ENCODE peak calls at places on chromosomes 16 and 17, in five cellular contexts. T is stimulated activated CD4-positive, alpha-beta T cell treated with anti-CD3 and anti-CD28 coated beads, Interleukin-4, amount 100 ng/mL, for 24 hours; F is nephron progenitor cell; M is WERI-Rb-1; E is glomerular endothelial cell. D is an unnamed sample.

GRCh38 chr16:27778926-27779570 is 229.1 kb downstream of the KATNIP start:
- DNase-seq in E (no peak), M (no peak), F (no peak), T (no peak), D (no peak)

GRCh38 chr16:106623-107324 is 28.7 kb downstream of the MPG start:
- DNase-seq in E (peak; percentile 68), T (peak; percentile 64), F (peak; percentile 54), M (peak; percentile 55), D (peak; percentile 48)

GRCh38 chr16:89586853-89587252 is 11.3 kb downstream of the CPNE7 start:
- DNase-seq in T (no peak), F (no peak), E (no peak), M (no peak), D (no peak)

GRCh38 chr17:11997972-11998233 is 628 bp upstream of the ZNF18 start:
- DNase-seq in M (no peak), E (no peak), T (no peak), F (no peak), D (no peak)

GRCh38 chr16:65754799-65755691 is 611.4 kb upstream of the CDH5 start:
- DNase-seq in E (no peak), M (peak; percentile 15), F (no peak), T (no peak), D (no peak)

GRCh38 chr17:5019475-5019956 is 15.7 kb downstream of the SLC52A1 start:
- DNase-seq in E (no peak), M (peak; percentile 42), T (peak; percentile 43), F (no peak), D (peak; percentile 42)

GRCh38 chr17:49926886-49927285 is 42.1 kb upstream of the DLX4 start:
- DNase-seq in T (no peak), M (no peak), E (no peak), F (no peak), D (no peak)

GRCh38 chr17:61809816-61810392 is 53.4 kb downstream of the BRIP1 start:
- DNase-seq in M (no peak), T (no peak), F (no peak), E (no peak), D (no peak)

GRCh38 chr16:89721644-89722391 is 481 bp downstream of the ZNF276 start:
- DNase-seq in E (no peak), F (peak; percentile 63), T (peak; percentile 84), M (no peak), D (peak; percentile 84)

GRCh38 chr17:21425736-21426135 is 49.6 kb downstream of the KCNJ12 start:
- DNase-seq in M (no peak), F (no peak), E (no peak), T (no peak), D (no peak)

GRCh38 chr16:75921281-75921680 is 195.0 kb upstream of the CPHXL start:
- DNase-seq in F (no peak), T (no peak), E (no peak), M (peak; percentile 46), D (no peak)

GRCh38 chr17:65564793-65565192 is 3.3 kb upstream of the AXIN2 start:
- DNase-seq in F (peak; percentile 31), T (no peak), E (no peak), M (peak; percentile 69), D (no peak)

GRCh38 chr16:66728117-66728787 is 23.2 kb downstream of the DYNC1LI2 start:
- DNase-seq in M (no peak), E (peak; percentile 31), T (no peak), F (no peak), D (no peak)

GRCh38 chr17:43784068-43784467 is 3.8 kb downstream of the CFAP97D1 start:
- DNase-seq in F (no peak), T (no peak), M (no peak), E (no peak), D (no peak)

GRCh38 chr17:63834431-63835166 is 7.1 kb upstream of the FTSJ3 start:
- DNase-seq in F (peak; percentile 49), M (peak; percentile 84), T (peak; percentile 76), E (no peak), D (peak; percentile 62)

GRCh38 chr16:1653023-1653422 is 25.1 kb upstream of the JPT2 start:
- DNase-seq in F (no peak), E (no peak), T (no peak), M (no peak), D (no peak)

GRCh38 chr16:56421976-56422669 is 3.2 kb downstream of the AMFR start:
- DNase-seq in E (no peak), F (no peak), T (no peak), M (no peak), D (no peak)

GRCh38 chr16:11539635-11540034 is 47.1 kb downstream of the LITAF start:
- DNase-seq in T (no peak), M (no peak), F (no peak), E (no peak), D (peak; percentile 19)

GRCh38 chr17:81511800-81512559 is 619 bp downstream of the ACTG1 start:
- DNase-seq in E (no peak), T (peak; percentile 47), M (no peak), F (no peak), D (no peak)

GRCh38 chr17:66304304-66305174 is 2.1 kb downstream of the PRKCA start:
- DNase-seq in F (no peak), E (no peak), T (peak; percentile 20), M (no peak), D (peak; percentile 32)

GRCh38 chr17:39757931-39758873 is 20.5 kb downstream of the GRB7 start:
- DNase-seq in M (no peak), T (peak; percentile 72), E (no peak), F (no peak), D (peak; percentile 72)